ENCODE peak calls at places on chromosomes 16 and 17, in ten cellular contexts. D, J, V, B, W, N, L, G, Q and X are unnamed samples.

GRCh38 chr17:32486091-32486700 is 597 bp upstream of the CDK5R1 start:
- DNase-seq in B (peak; percentile 91), V (peak; percentile 61), J (peak; percentile 87), N (peak; percentile 59), W (peak; percentile 64), D (peak; percentile 83), G (peak; percentile 94), Q (peak; percentile 77), L (peak; percentile 42), X (peak; percentile 46)

GRCh38 chr16:75088226-75088625 is 28.4 kb downstream of the LDHD start:
- DNase-seq in W (no peak), B (no peak), D (no peak), L (no peak), Q (no peak), N (no peak), V (no peak), G (no peak), J (no peak), X (no peak)

GRCh38 chr16:84190731-84191388 is at the start of gene ADAD2:
- DNase-seq in B (no peak), G (no peak), V (no peak), Q (no peak), D (no peak), L (no peak), N (no peak), J (no peak), W (no peak), X (no peak)

GRCh38 chr16:48978501-48978900 is 303.1 kb downstream of the CBLN1 start:
- DNase-seq in D (no peak), G (no peak), Q (peak; percentile 38), W (no peak), B (no peak), V (no peak), J (no peak), N (no peak), L (no peak), X (no peak)

GRCh38 chr17:58577696-58578095 is 63.3 kb upstream of the MTMR4 start:
- DNase-seq in L (no peak), G (peak; percentile 34), Q (peak; percentile 52), N (peak; percentile 10), J (peak; percentile 38), B (peak; percentile 17), W (peak; percentile 38), V (peak; percentile 20), D (peak; percentile 43), X (no peak)

GRCh38 chr16:54178491-54178976 is 108.1 kb downstream of the IRX3 start:
- DNase-seq in V (no peak), Q (no peak), L (no peak), J (no peak), W (no peak), B (no peak), N (no peak), D (no peak), G (no peak), X (no peak)

GRCh38 chr17:50916026-50916707 is 50.0 kb upstream of the TOB1 start:
- DNase-seq in G (no peak), W (no peak), L (no peak), N (no peak), V (no peak), B (no peak), Q (peak; percentile 25), D (no peak), J (no peak), X (no peak)

GRCh38 chr16:48206594-48207242 is 37.4 kb upstream of the LONP2 start:
- DNase-seq in D (no peak), Q (peak; percentile 7), W (no peak), V (no peak), L (no peak), J (no peak), B (peak; percentile 6), N (no peak), G (no peak), X (no peak)

GRCh38 chr17:5846001-5846400 is 224.2 kb upstream of the WSCD1 start:
- DNase-seq in G (no peak), Q (no peak), N (no peak), L (no peak), D (no peak), J (no peak), W (no peak), V (no peak), B (no peak), X (no peak)

GRCh38 chr17:32894245-32894644 is 17.3 kb upstream of the MYO1D start:
- DNase-seq in V (no peak), N (no peak), L (no peak), B (peak; percentile 12), G (no peak), W (no peak), Q (peak; percentile 21), D (no peak), J (no peak), X (no peak)

GRCh38 chr17:41547378-41547841 is 19.3 kb upstream of the KRT19 start:
- DNase-seq in D (no peak), V (no peak), J (no peak), B (no peak), L (no peak), N (no peak), G (no peak), W (no peak), Q (no peak), X (no peak)

GRCh38 chr16:71423865-71424264 is 18.0 kb downstream of the TLE7 start:
- DNase-seq in V (no peak), L (no peak), J (no peak), N (no peak), G (no peak), D (no peak), Q (no peak), B (no peak), W (no peak), X (no peak)

GRCh38 chr17:16981928-16982327 is 10.0 kb upstream of the TNFRSF13B start:
- DNase-seq in L (no peak), G (no peak), J (no peak), N (no peak), D (no peak), W (no peak), Q (no peak), B (no peak), V (no peak), X (no peak)

GRCh38 chr16:84690088-84690819 is 9.5 kb upstream of the USP10 start:
- DNase-seq in N (no peak), D (no peak), Q (no peak), V (no peak), G (no peak), L (no peak), W (no peak), B (no peak), J (no peak), X (no peak)